ENCODE peak calls at places on chromosomes 2 and 18, in eight cellular contexts. T is H1, J is GM23248, G is colonic mucosa, Z is right lobe of liver, L is choroid plexus epithelial cell, N is mammary epithelial cell, E is fibroblast of lung. Q is an unnamed sample.

GRCh38 chr2:62526531-62527381 is 20.8 kb upstream of the TMEM17 start:
- DNase-seq in T (no peak), J (no peak), G (no peak), Z (no peak), L (no peak), N (no peak), E (no peak), Q (no peak)

GRCh38 chr18:74497308-74497640 is 1.1 kb downstream of the CNDP2 start:
- DNase-seq in T (no peak), J (peak), G (no peak), Z (no peak), L (no peak), N (no peak), E (no peak), Q (no peak)

GRCh38 chr2:133674433-133675331 is 106.4 kb upstream of the NCKAP5 start:
- DNase-seq in T (peak), J (peak), G (peak), Z (peak), L (peak), N (peak), E (peak), Q (peak)

GRCh38 chr2:180291552-180292421 is 284.7 kb upstream of the CWC22 start:
- DNase-seq in T (no peak), J (peak), G (no peak), Z (no peak), L (peak), N (peak), E (no peak), Q (no peak)

GRCh38 chr18:27413495-27414401 is 228.6 kb upstream of the CHST9 start:
- DNase-seq in T (no peak), J (peak), G (peak), Z (no peak), L (peak), N (peak), E (peak), Q (no peak)

GRCh38 chr2:156826342-156826933 is 390.3 kb downstream of the GPD2 start:
- DNase-seq in T (no peak), J (peak), G (no peak), Z (no peak), L (peak), N (peak), E (peak), Q (no peak)

GRCh38 chr2:108932736-108933135 is 56.3 kb downstream of the EDAR start:
- DNase-seq in T (no peak), J (no peak), G (no peak), Z (no peak), L (no peak), N (no peak), E (no peak), Q (no peak)

GRCh38 chr2:223084873-223085272 is 32.9 kb downstream of the KCNE4 start:
- DNase-seq in T (no peak), J (no peak), G (no peak), Z (no peak), L (no peak), N (peak), E (no peak), Q (no peak)

GRCh38 chr2:15920696-15921095 is 19.7 kb upstream of the MYCN start:
- DNase-seq in T (no peak), J (no peak), G (no peak), Z (no peak), L (no peak), N (no peak), E (no peak), Q (no peak)

GRCh38 chr2:172931256-172931894 is 144.3 kb upstream of the MAP3K20 start:
- DNase-seq in T (no peak), J (peak), G (no peak), Z (no peak), L (peak), N (no peak), E (peak), Q (no peak)

GRCh38 chr2:14634885-14635871 is 2.7 kb downstream of the LRATD1 start:
- DNase-seq in T (peak), J (peak), G (peak), Z (peak), L (peak), N (peak), E (peak), Q (peak)

GRCh38 chr18:34738173-34738894 is 28.2 kb downstream of the DTNA start:
- DNase-seq in T (no peak), J (peak), G (no peak), Z (no peak), L (peak), N (peak), E (peak), Q (no peak)

GRCh38 chr2:67048314-67048713 is 348.8 kb upstream of the ETAA1 start:
- DNase-seq in T (no peak), J (no peak), G (no peak), Z (no peak), L (no peak), N (no peak), E (no peak), Q (no peak)

GRCh38 chr2:201962766-201963555 is 70.7 kb upstream of the FZD7 start:
- DNase-seq in T (no peak), J (no peak), G (no peak), Z (no peak), L (no peak), N (no peak), E (no peak), Q (no peak)

GRCh38 chr18:58362027-58362575 is 266.8 kb downstream of the ALPK2 start:
- DNase-seq in T (no peak), J (peak), G (no peak), Z (no peak), L (peak), N (peak), E (peak), Q (no peak)

GRCh38 chr2:191041418-191042161 is 27.6 kb upstream of the STAT1 start:
- DNase-seq in T (no peak), J (peak), G (peak), Z (peak), L (peak), N (peak), E (peak), Q (no peak)

GRCh38 chr2:119491776-119492525 is 32.3 kb downstream of the SCTR start:
- DNase-seq in T (no peak), J (peak), G (peak), Z (no peak), L (peak), N (peak), E (peak), Q (no peak)

GRCh38 chr2:30914456-30914855 is 107.2 kb upstream of the CAPN13 start:
- DNase-seq in T (no peak), J (no peak), G (no peak), Z (no peak), L (no peak), N (peak), E (no peak), Q (no peak)

GRCh38 chr2:224155896-224156295 is 116.8 kb upstream of the SERPINE2 start:
- DNase-seq in T (no peak), J (peak), G (no peak), Z (no peak), L (peak), N (no peak), E (no peak), Q (no peak)

GRCh38 chr2:11808016-11808400 is 61.6 kb downstream of the LPIN1 start:
- DNase-seq in T (no peak), J (no peak), G (no peak), Z (no peak), L (no peak), N (no peak), E (no peak), Q (no peak)

GRCh38 chr2:116719841-116720240 is 1094.7 kb upstream of the DDX18 start:
- DNase-seq in T (no peak), J (no peak), G (no peak), Z (no peak), L (peak), N (peak), E (peak), Q (no peak)

GRCh38 chr18:61842146-61842545 is 50.7 kb downstream of the RNF152 start:
- DNase-seq in T (no peak), J (no peak), G (no peak), Z (no peak), L (no peak), N (no peak), E (no peak), Q (no peak)

GRCh38 chr18:37958499-37958898 is 392.9 kb upstream of the CELF4 start:
- DNase-seq in T (no peak), J (no peak), G (no peak), Z (no peak), L (no peak), N (no peak), E (no peak), Q (no peak)

GRCh38 chr2:64750001-64750816 is 96.5 kb upstream of the SERTAD2 start:
- DNase-seq in T (peak), J (peak), G (peak), Z (peak), L (peak), N (peak), E (peak), Q (peak)

GRCh38 chr2:106886916-106887758 is 1.2 kb upstream of the ST6GAL2 start:
- DNase-seq in T (peak), J (peak), G (peak), Z (peak), L (peak), N (peak), E (peak), Q (peak)

GRCh38 chr2:233853353-233853752 is 982 bp downstream of the HJURP start:
- DNase-seq in T (no peak), J (peak), G (peak), Z (no peak), L (no peak), N (peak), E (no peak), Q (no peak)

DNA sequence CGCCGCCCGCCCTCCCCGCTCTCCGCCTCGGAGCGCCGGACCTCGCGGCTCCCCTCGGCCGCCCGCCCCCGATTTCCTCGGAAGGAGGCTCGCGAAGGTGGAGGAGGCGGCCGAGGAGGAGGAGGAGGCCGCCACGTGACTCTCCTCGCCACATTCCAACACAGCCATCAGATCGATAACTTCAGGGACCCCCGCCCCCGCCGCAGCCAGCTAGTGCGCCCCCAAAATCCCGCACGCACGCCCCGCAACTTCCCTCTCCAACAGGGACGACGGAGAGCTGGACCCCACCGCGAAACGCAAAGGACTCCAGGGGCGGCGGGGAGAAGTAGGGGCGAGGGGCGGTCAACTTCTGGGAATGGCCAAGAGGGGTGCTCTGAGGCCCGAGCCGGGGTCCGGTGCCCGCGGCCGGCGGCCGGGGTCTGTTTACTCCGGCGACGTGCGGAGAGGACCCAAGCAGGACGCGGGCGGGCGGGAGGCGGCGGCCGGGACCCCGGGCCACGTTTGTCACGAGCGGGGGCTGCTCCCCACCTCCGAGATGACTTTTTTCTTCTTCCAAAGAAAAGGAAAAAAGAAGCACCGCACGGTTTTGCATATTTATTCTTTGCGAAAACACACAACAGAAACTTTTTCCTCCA is 1.9 kb downstream of the ZNF521 start:
- DNase-seq in T (peak), J (peak), G (peak), Z (peak), L (no peak), N (no peak), E (peak), Q (no peak)
- H3K4me3 ChIP-seq in T (peak), J (peak), G (peak), Z (peak), L (peak), N (peak), E (peak), Q (no peak)

DNA sequence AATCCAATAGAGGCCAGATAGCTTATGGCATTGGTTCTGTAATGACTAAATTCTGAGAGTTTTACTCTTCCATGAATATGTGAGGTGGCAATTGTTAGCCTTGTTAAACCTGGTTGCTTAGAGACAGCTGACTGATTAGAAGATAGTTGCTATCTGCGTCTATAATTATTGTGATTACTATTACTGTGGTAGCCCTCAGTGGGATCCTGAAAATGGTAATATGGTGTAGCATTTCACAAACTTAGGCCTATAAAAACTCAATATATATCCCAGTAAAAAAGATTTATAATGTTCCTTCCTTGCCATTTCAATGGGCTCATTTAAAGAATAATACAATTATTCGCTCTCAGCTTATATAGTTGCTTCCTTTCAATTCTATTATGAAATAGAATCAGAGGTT is 405.8 kb upstream of the CDH2 start:
- DNase-seq in T (no peak), J (no peak), G (no peak), Z (no peak), L (no peak), N (no peak), E (no peak), Q (no peak)
- H3K4me3 ChIP-seq in T (no peak), J (no peak), G (no peak), Z (no peak), L (no peak), N (no peak), E (no peak), Q (no peak)

DNA sequence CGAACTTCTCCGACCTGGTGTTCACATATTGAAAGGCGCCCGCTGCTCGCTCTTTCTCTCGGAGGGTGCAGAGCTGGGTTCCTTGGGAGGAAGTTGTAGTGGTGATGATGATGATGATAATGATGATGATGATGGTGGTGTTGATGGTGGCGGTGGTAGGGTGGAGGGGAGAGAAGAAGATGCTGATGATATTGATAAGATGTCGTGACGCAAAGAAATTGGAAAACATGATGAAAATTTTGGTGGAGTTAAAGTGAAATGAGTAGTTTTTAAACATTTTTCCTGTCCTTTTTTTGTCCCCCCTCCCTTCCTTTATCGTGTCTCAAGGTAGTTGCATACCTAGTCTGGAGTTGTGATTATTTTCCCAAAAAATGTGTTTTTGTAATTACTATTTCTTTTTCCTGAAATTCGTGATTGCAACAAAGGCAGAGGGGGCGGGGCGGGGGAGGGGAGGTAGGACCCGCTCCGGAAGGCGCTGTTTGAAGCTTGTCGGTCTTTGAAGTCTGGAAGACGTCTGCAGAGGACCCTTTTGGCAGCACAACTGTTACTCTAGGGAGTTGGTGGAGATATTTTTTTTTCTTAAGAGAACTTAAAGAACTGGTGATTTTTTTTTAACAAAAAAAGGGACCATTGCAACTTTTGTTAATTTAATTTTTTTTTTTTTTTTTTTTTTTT is 2.0 kb downstream of the SOX11 start:
- DNase-seq in T (no peak), J (no peak), G (no peak), Z (no peak), L (no peak), N (no peak), E (peak), Q (no peak)
- H3K4me3 ChIP-seq in T (peak), J (peak), G (no peak), Z (no peak), L (peak), N (no peak), E (peak), Q (no peak)

GRCh38 chr18:50857694-50858093 is 21.2 kb upstream of the ME2 start:
- DNase-seq in T (no peak), J (peak), G (no peak), Z (no peak), L (no peak), N (no peak), E (no peak), Q (no peak)

GRCh38 chr18:50855976-50856772 is 22.7 kb upstream of the ME2 start:
- DNase-seq in T (no peak), J (peak), G (no peak), Z (no peak), L (no peak), N (no peak), E (no peak), Q (no peak)

GRCh38 chr18:50850307-50850706 is 28.6 kb upstream of the ME2 start:
- DNase-seq in T (no peak), J (no peak), G (no peak), Z (no peak), L (no peak), N (no peak), E (no peak), Q (no peak)

GRCh38 chr18:50849448-50849847 is 29.5 kb upstream of the ME2 start:
- DNase-seq in T (no peak), J (peak), G (no peak), Z (no peak), L (peak), N (no peak), E (peak), Q (no peak)

GRCh38 chr18:50853863-50854271 is 25.1 kb upstream of the ME2 start:
- DNase-seq in T (no peak), J (peak), G (peak), Z (peak), L (peak), N (peak), E (peak), Q (peak)
- H3K4me3 ChIP-seq in T (no peak), J (no peak), G (no peak), Z (peak), L (no peak), N (no peak), E (no peak), Q (no peak)

DNA sequence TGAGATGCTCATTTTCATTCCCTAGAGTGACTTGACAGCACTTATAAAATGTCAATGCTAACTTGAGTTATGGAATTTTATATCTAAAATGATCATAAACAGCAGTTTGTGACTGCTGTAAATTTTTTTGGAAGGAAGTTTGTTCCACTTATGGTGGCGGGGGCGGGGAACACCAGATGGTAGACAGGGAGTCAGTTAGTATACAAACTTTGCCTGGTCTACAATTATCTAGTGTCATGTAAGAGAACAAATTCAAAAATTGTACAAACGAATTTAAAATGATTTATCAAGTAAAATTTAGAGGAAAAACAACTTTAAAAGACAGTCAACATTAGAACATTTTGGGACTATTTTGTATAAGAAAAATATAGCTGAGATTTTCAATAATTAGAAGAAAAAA is 2.0 kb upstream of the FRZB start:
- DNase-seq in T (no peak), J (no peak), G (peak), Z (no peak), L (no peak), N (no peak), E (no peak), Q (peak)
- H3K4me3 ChIP-seq in T (no peak), J (no peak), G (no peak), Z (no peak), L (no peak), N (no peak), E (no peak), Q (no peak)

GRCh38 chr2:171475979-171476378 is 42.0 kb downstream of the DCAF17 start:
- DNase-seq in T (no peak), J (no peak), G (no peak), Z (no peak), L (no peak), N (no peak), E (no peak), Q (no peak)
- H3K4me3 ChIP-seq in T (no peak), J (no peak), G (no peak), Z (no peak), L (no peak), N (no peak), E (no peak), Q (no peak)

GRCh38 chr2:235832941-235833340 is 335.2 kb downstream of the GBX2 start:
- DNase-seq in T (no peak), J (no peak), G (no peak), Z (no peak), L (no peak), N (no peak), E (no peak), Q (no peak)
- H3K4me3 ChIP-seq in T (no peak), J (no peak), G (no peak), Z (no peak), L (no peak), N (no peak), E (no peak), Q (no peak)

DNA sequence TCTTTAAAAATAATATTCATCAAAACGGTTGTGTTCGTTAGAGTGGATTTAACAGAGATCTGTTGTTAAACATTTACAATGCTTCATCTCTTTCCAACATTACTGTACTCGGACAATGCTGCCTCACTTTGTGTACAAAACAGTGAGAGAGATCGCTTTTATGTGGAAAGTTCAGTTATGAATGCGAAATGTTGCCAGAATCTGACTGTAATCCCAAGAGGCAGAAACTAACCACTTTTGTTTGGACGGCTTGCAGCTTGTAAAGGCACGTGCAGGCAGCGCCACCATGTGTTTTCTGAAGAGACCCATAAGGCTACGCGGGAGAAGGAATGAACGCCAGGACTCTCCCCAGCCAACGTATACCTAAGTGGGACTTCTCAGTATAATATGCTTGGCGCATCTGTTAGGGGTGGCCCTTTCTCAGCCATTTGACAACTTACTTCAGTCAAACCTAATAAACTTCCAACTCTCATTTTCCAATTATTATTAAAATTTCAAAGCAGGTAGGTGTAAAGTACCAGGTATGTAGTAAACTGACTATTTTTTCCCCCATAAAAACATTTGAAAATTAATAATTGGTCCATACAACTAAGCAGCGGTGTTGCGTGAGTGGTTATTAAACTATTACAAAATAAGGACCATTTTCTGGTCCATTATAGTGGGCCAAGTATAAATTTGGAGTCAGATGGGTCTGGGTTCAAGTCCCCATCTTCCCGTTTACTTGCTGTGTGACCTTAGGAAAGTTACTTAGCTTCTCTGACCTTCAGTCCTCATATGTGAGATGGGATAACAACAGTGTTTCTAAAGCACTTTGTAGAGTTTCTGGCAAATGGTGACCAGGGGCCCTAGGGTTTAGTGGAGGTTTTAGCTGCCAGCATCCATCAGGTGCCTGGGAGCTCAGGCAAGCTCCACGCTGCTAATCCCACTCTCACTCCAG is 5.6 kb upstream of the NAPG start:
- DNase-seq in T (peak), J (peak), G (peak), Z (peak), L (peak), N (peak), E (peak), Q (peak)
- H3K4me3 ChIP-seq in T (no peak), J (peak), G (no peak), Z (no peak), L (no peak), N (no peak), E (no peak), Q (no peak)

GRCh38 chr2:52334185-52334584 is 1302.3 kb upstream of the NRXN1 start:
- DNase-seq in T (no peak), J (no peak), G (no peak), Z (no peak), L (no peak), N (no peak), E (no peak), Q (no peak)
- H3K4me3 ChIP-seq in T (no peak), J (no peak), G (no peak), Z (no peak), L (no peak), N (no peak), E (no peak), Q (no peak)